ENCODE peak calls at places on chromosomes 7 and 10, in nine cellular contexts. One of them, this sample, is unnamed.

GRCh38 chr7:95784796-95785195 is 12.4 kb downstream of the DYNC1I1 start:
- DNase-seq in NCI-H1417 treated with DMSO at 0.1 percent for 48 hours: no peak
- DNase-seq in fibroblast of lung: no peak
- DNase-seq in esophagus squamous epithelium: no peak
- DNase-seq in tibial nerve: no peak
- DNase-seq in cardiac fibroblast: no peak
- DNase-seq in AML-193: no peak
- DNase-seq in mesendoderm: no peak
- DNase-seq in H9: no peak
- DNase-seq in this sample: no peak

GRCh38 chr7:47778153-47778661 is 170.1 kb downstream of the PKD1L1 start:
- DNase-seq in NCI-H1417 treated with DMSO at 0.1 percent for 48 hours: no peak
- DNase-seq in fibroblast of lung: peak; percentile 67
- DNase-seq in esophagus squamous epithelium: no peak
- DNase-seq in tibial nerve: no peak
- DNase-seq in cardiac fibroblast: no peak
- DNase-seq in AML-193: no peak
- DNase-seq in mesendoderm: no peak
- DNase-seq in H9: no peak
- DNase-seq in this sample: no peak

GRCh38 chr7:131544449-131545425 is 11.7 kb downstream of the PODXL start:
- DNase-seq in NCI-H1417 treated with DMSO at 0.1 percent for 48 hours: no peak
- DNase-seq in fibroblast of lung: peak; percentile 14
- DNase-seq in esophagus squamous epithelium: no peak
- DNase-seq in tibial nerve: no peak
- DNase-seq in cardiac fibroblast: peak; percentile 34
- DNase-seq in AML-193: no peak
- DNase-seq in mesendoderm: peak; percentile 92
- DNase-seq in H9: no peak
- DNase-seq in this sample: no peak

GRCh38 chr7:157072361-157072760 is 61.9 kb upstream of the MNX1 start:
- DNase-seq in NCI-H1417 treated with DMSO at 0.1 percent for 48 hours: no peak
- DNase-seq in fibroblast of lung: no peak
- DNase-seq in esophagus squamous epithelium: no peak
- DNase-seq in tibial nerve: no peak
- DNase-seq in cardiac fibroblast: no peak
- DNase-seq in AML-193: no peak
- DNase-seq in mesendoderm: no peak
- DNase-seq in H9: no peak
- DNase-seq in this sample: no peak

GRCh38 chr10:70115948-70116682 is 16.5 kb downstream of the AIFM2 start:
- DNase-seq in NCI-H1417 treated with DMSO at 0.1 percent for 48 hours: no peak
- DNase-seq in fibroblast of lung: peak; percentile 16
- DNase-seq in esophagus squamous epithelium: no peak
- DNase-seq in tibial nerve: peak; percentile 66
- DNase-seq in cardiac fibroblast: peak; percentile 39
- DNase-seq in AML-193: peak; percentile 14
- DNase-seq in mesendoderm: peak; percentile 76
- DNase-seq in H9: peak; percentile 76
- DNase-seq in this sample: no peak

GRCh38 chr10:130647341-130647740 is 511.1 kb downstream of the GLRX3 start:
- DNase-seq in NCI-H1417 treated with DMSO at 0.1 percent for 48 hours: no peak
- DNase-seq in fibroblast of lung: no peak
- DNase-seq in esophagus squamous epithelium: no peak
- DNase-seq in tibial nerve: no peak
- DNase-seq in cardiac fibroblast: no peak
- DNase-seq in AML-193: no peak
- DNase-seq in mesendoderm: no peak
- DNase-seq in H9: no peak
- DNase-seq in this sample: no peak

GRCh38 chr7:156903232-156903909 is 10.4 kb upstream of the LMBR1 start:
- DNase-seq in NCI-H1417 treated with DMSO at 0.1 percent for 48 hours: no peak
- DNase-seq in fibroblast of lung: peak; percentile 75
- DNase-seq in esophagus squamous epithelium: no peak
- DNase-seq in tibial nerve: peak; percentile 16
- DNase-seq in cardiac fibroblast: peak; percentile 60
- DNase-seq in AML-193: no peak
- DNase-seq in mesendoderm: no peak
- DNase-seq in H9: no peak
- DNase-seq in this sample: no peak

GRCh38 chr10:101014966-101015581 is 15.5 kb downstream of the LZTS2 start:
- DNase-seq in NCI-H1417 treated with DMSO at 0.1 percent for 48 hours: no peak
- DNase-seq in fibroblast of lung: peak; percentile 90
- DNase-seq in esophagus squamous epithelium: no peak
- DNase-seq in tibial nerve: no peak
- DNase-seq in cardiac fibroblast: peak; percentile 78
- DNase-seq in AML-193: no peak
- DNase-seq in mesendoderm: no peak
- DNase-seq in H9: no peak
- DNase-seq in this sample: no peak

GRCh38 chr10:70232155-70232858 is 922 bp downstream of the PPA1 start:
- DNase-seq in NCI-H1417 treated with DMSO at 0.1 percent for 48 hours: no peak
- DNase-seq in fibroblast of lung: peak; percentile 57
- DNase-seq in esophagus squamous epithelium: no peak
- DNase-seq in tibial nerve: peak; percentile 19
- DNase-seq in cardiac fibroblast: peak; percentile 55
- DNase-seq in AML-193: peak; percentile 21
- DNase-seq in mesendoderm: peak; percentile 69
- DNase-seq in H9: no peak
- DNase-seq in this sample: no peak

GRCh38 chr10:26805567-26806245 is 55.1 kb downstream of the ABI1 start:
- DNase-seq in NCI-H1417 treated with DMSO at 0.1 percent for 48 hours: no peak
- DNase-seq in fibroblast of lung: peak; percentile 66
- DNase-seq in esophagus squamous epithelium: no peak
- DNase-seq in tibial nerve: no peak
- DNase-seq in cardiac fibroblast: peak; percentile 17
- DNase-seq in AML-193: no peak
- DNase-seq in mesendoderm: no peak
- DNase-seq in H9: no peak
- DNase-seq in this sample: no peak

GRCh38 chr10:484441-484924 is 205.0 kb downstream of the DIP2C start:
- DNase-seq in NCI-H1417 treated with DMSO at 0.1 percent for 48 hours: no peak
- DNase-seq in fibroblast of lung: peak; percentile 62
- DNase-seq in esophagus squamous epithelium: no peak
- DNase-seq in tibial nerve: no peak
- DNase-seq in cardiac fibroblast: peak; percentile 19
- DNase-seq in AML-193: no peak
- DNase-seq in mesendoderm: no peak
- DNase-seq in H9: peak; percentile 35
- DNase-seq in this sample: no peak

GRCh38 chr10:14476641-14477407 is 146.1 kb upstream of the FRMD4A start:
- DNase-seq in NCI-H1417 treated with DMSO at 0.1 percent for 48 hours: no peak
- DNase-seq in fibroblast of lung: peak; percentile 98
- DNase-seq in esophagus squamous epithelium: no peak
- DNase-seq in tibial nerve: no peak
- DNase-seq in cardiac fibroblast: no peak
- DNase-seq in AML-193: no peak
- DNase-seq in mesendoderm: peak; percentile 50
- DNase-seq in H9: no peak
- DNase-seq in this sample: no peak

GRCh38 chr7:147605326-147605725 is 985.2 kb upstream of the C7orf33 start:
- DNase-seq in NCI-H1417 treated with DMSO at 0.1 percent for 48 hours: no peak
- DNase-seq in fibroblast of lung: no peak
- DNase-seq in esophagus squamous epithelium: no peak
- DNase-seq in tibial nerve: no peak
- DNase-seq in cardiac fibroblast: no peak
- DNase-seq in AML-193: no peak
- DNase-seq in mesendoderm: peak; percentile 65
- DNase-seq in H9: no peak
- DNase-seq in this sample: no peak

GRCh38 chr7:140525741-140526140 is 46.4 kb upstream of the MKRN1 start:
- DNase-seq in NCI-H1417 treated with DMSO at 0.1 percent for 48 hours: no peak
- DNase-seq in fibroblast of lung: peak; percentile 83
- DNase-seq in esophagus squamous epithelium: no peak
- DNase-seq in tibial nerve: no peak
- DNase-seq in cardiac fibroblast: no peak
- DNase-seq in AML-193: no peak
- DNase-seq in mesendoderm: no peak
- DNase-seq in H9: peak; percentile 30
- DNase-seq in this sample: no peak

GRCh38 chr10:84179059-84179710 is 5.6 kb downstream of the GPR15LG start:
- DNase-seq in NCI-H1417 treated with DMSO at 0.1 percent for 48 hours: no peak
- DNase-seq in fibroblast of lung: peak; percentile 53
- DNase-seq in esophagus squamous epithelium: no peak
- DNase-seq in tibial nerve: no peak
- DNase-seq in cardiac fibroblast: peak; percentile 21
- DNase-seq in AML-193: no peak
- DNase-seq in mesendoderm: no peak
- DNase-seq in H9: no peak
- DNase-seq in this sample: peak; percentile 23

GRCh38 chr7:108805808-108806397 is 236.2 kb downstream of the DNAJB9 start:
- DNase-seq in NCI-H1417 treated with DMSO at 0.1 percent for 48 hours: no peak
- DNase-seq in fibroblast of lung: peak; percentile 20
- DNase-seq in esophagus squamous epithelium: no peak
- DNase-seq in tibial nerve: no peak
- DNase-seq in cardiac fibroblast: peak; percentile 59
- DNase-seq in AML-193: peak; percentile 30
- DNase-seq in mesendoderm: peak; percentile 63
- DNase-seq in H9: no peak
- DNase-seq in this sample: no peak

GRCh38 chr7:90717286-90718060 is 121.4 kb downstream of the CDK14 start:
- DNase-seq in NCI-H1417 treated with DMSO at 0.1 percent for 48 hours: peak; percentile 70
- DNase-seq in fibroblast of lung: peak; percentile 69
- DNase-seq in esophagus squamous epithelium: no peak
- DNase-seq in tibial nerve: no peak
- DNase-seq in cardiac fibroblast: peak; percentile 69
- DNase-seq in AML-193: no peak
- DNase-seq in mesendoderm: no peak
- DNase-seq in H9: no peak
- DNase-seq in this sample: no peak

GRCh38 chr7:26100940-26101339 is 51.1 kb upstream of the NFE2L3 start:
- DNase-seq in NCI-H1417 treated with DMSO at 0.1 percent for 48 hours: no peak
- DNase-seq in fibroblast of lung: no peak
- DNase-seq in esophagus squamous epithelium: no peak
- DNase-seq in tibial nerve: peak; percentile 22
- DNase-seq in cardiac fibroblast: no peak
- DNase-seq in AML-193: peak; percentile 33
- DNase-seq in mesendoderm: no peak
- DNase-seq in H9: no peak
- DNase-seq in this sample: no peak

GRCh38 chr7:36563706-36564325 is 160.5 kb downstream of the AOAH start:
- DNase-seq in NCI-H1417 treated with DMSO at 0.1 percent for 48 hours: no peak
- DNase-seq in fibroblast of lung: peak; percentile 36
- DNase-seq in esophagus squamous epithelium: no peak
- DNase-seq in tibial nerve: no peak
- DNase-seq in cardiac fibroblast: peak; percentile 18
- DNase-seq in AML-193: no peak
- DNase-seq in mesendoderm: no peak
- DNase-seq in H9: no peak
- DNase-seq in this sample: no peak

GRCh38 chr10:24703700-24704099 is 20.0 kb downstream of the ARHGAP21 start:
- DNase-seq in NCI-H1417 treated with DMSO at 0.1 percent for 48 hours: no peak
- DNase-seq in fibroblast of lung: peak; percentile 76
- DNase-seq in esophagus squamous epithelium: no peak
- DNase-seq in tibial nerve: peak; percentile 40
- DNase-seq in cardiac fibroblast: no peak
- DNase-seq in AML-193: no peak
- DNase-seq in mesendoderm: no peak
- DNase-seq in H9: no peak
- DNase-seq in this sample: no peak

GRCh38 chr10:79044846-79045245 is 23.9 kb upstream of the ZMIZ1 start:
- DNase-seq in NCI-H1417 treated with DMSO at 0.1 percent for 48 hours: no peak
- DNase-seq in fibroblast of lung: no peak
- DNase-seq in esophagus squamous epithelium: no peak
- DNase-seq in tibial nerve: no peak
- DNase-seq in cardiac fibroblast: no peak
- DNase-seq in AML-193: no peak
- DNase-seq in mesendoderm: no peak
- DNase-seq in H9: no peak
- DNase-seq in this sample: no peak

GRCh38 chr7:133934974-133935330 is 192.2 kb upstream of the LRGUK start:
- DNase-seq in NCI-H1417 treated with DMSO at 0.1 percent for 48 hours: no peak
- DNase-seq in fibroblast of lung: no peak
- DNase-seq in esophagus squamous epithelium: no peak
- DNase-seq in tibial nerve: no peak
- DNase-seq in cardiac fibroblast: peak; percentile 19
- DNase-seq in AML-193: no peak
- DNase-seq in mesendoderm: no peak
- DNase-seq in H9: no peak
- DNase-seq in this sample: no peak

GRCh38 chr7:112161253-112162160 is 44.7 kb downstream of the DOCK4 start:
- DNase-seq in NCI-H1417 treated with DMSO at 0.1 percent for 48 hours: no peak
- DNase-seq in fibroblast of lung: no peak
- DNase-seq in esophagus squamous epithelium: no peak
- DNase-seq in tibial nerve: no peak
- DNase-seq in cardiac fibroblast: no peak
- DNase-seq in AML-193: no peak
- DNase-seq in mesendoderm: no peak
- DNase-seq in H9: no peak
- DNase-seq in this sample: no peak

GRCh38 chr10:122532601-122533266 is 27.8 kb upstream of the DMBT1 start:
- DNase-seq in NCI-H1417 treated with DMSO at 0.1 percent for 48 hours: no peak
- DNase-seq in fibroblast of lung: no peak
- DNase-seq in esophagus squamous epithelium: no peak
- DNase-seq in tibial nerve: no peak
- DNase-seq in cardiac fibroblast: no peak
- DNase-seq in AML-193: no peak
- DNase-seq in mesendoderm: no peak
- DNase-seq in H9: no peak
- DNase-seq in this sample: no peak

GRCh38 chr7:20229652-20230500 is 12.7 kb upstream of the MACC1 start:
- DNase-seq in NCI-H1417 treated with DMSO at 0.1 percent for 48 hours: no peak
- DNase-seq in fibroblast of lung: peak; percentile 91
- DNase-seq in esophagus squamous epithelium: no peak
- DNase-seq in tibial nerve: no peak
- DNase-seq in cardiac fibroblast: peak; percentile 95
- DNase-seq in AML-193: no peak
- DNase-seq in mesendoderm: no peak
- DNase-seq in H9: no peak
- DNase-seq in this sample: no peak

GRCh38 chr7:19969859-19970493 is 196.6 kb upstream of the TMEM196 start:
- DNase-seq in NCI-H1417 treated with DMSO at 0.1 percent for 48 hours: no peak
- DNase-seq in fibroblast of lung: peak; percentile 70
- DNase-seq in esophagus squamous epithelium: no peak
- DNase-seq in tibial nerve: no peak
- DNase-seq in cardiac fibroblast: peak; percentile 64
- DNase-seq in AML-193: no peak
- DNase-seq in mesendoderm: no peak
- DNase-seq in H9: no peak
- DNase-seq in this sample: no peak

GRCh38 chr10:13492493-13493180 is 36.2 kb downstream of the BEND7 start:
- DNase-seq in NCI-H1417 treated with DMSO at 0.1 percent for 48 hours: no peak
- DNase-seq in fibroblast of lung: no peak
- DNase-seq in esophagus squamous epithelium: no peak
- DNase-seq in tibial nerve: no peak
- DNase-seq in cardiac fibroblast: no peak
- DNase-seq in AML-193: no peak
- DNase-seq in mesendoderm: no peak
- DNase-seq in H9: no peak
- DNase-seq in this sample: no peak

GRCh38 chr7:93719546-93719945 is 145.0 kb upstream of the CALCR start:
- DNase-seq in NCI-H1417 treated with DMSO at 0.1 percent for 48 hours: no peak
- DNase-seq in fibroblast of lung: peak; percentile 97
- DNase-seq in esophagus squamous epithelium: no peak
- DNase-seq in tibial nerve: no peak
- DNase-seq in cardiac fibroblast: peak; percentile 47
- DNase-seq in AML-193: no peak
- DNase-seq in mesendoderm: peak; percentile 18
- DNase-seq in H9: no peak
- DNase-seq in this sample: no peak

GRCh38 chr10:70758757-70759514 is 26.2 kb downstream of the TBATA start:
- DNase-seq in NCI-H1417 treated with DMSO at 0.1 percent for 48 hours: no peak
- DNase-seq in fibroblast of lung: peak; percentile 61
- DNase-seq in esophagus squamous epithelium: no peak
- DNase-seq in tibial nerve: peak; percentile 80
- DNase-seq in cardiac fibroblast: peak; percentile 82
- DNase-seq in AML-193: peak; percentile 43
- DNase-seq in mesendoderm: peak; percentile 91
- DNase-seq in H9: peak; percentile 78
- DNase-seq in this sample: no peak

GRCh38 chr10:1598393-1599153 is 138.8 kb downstream of the ADARB2 start:
- DNase-seq in NCI-H1417 treated with DMSO at 0.1 percent for 48 hours: no peak
- DNase-seq in fibroblast of lung: no peak
- DNase-seq in esophagus squamous epithelium: no peak
- DNase-seq in tibial nerve: no peak
- DNase-seq in cardiac fibroblast: no peak
- DNase-seq in AML-193: no peak
- DNase-seq in mesendoderm: no peak
- DNase-seq in H9: no peak
- DNase-seq in this sample: no peak

GRCh38 chr7:81637527-81637926 is 132.3 kb downstream of the HGF start:
- DNase-seq in NCI-H1417 treated with DMSO at 0.1 percent for 48 hours: no peak
- DNase-seq in fibroblast of lung: no peak
- DNase-seq in esophagus squamous epithelium: no peak
- DNase-seq in tibial nerve: no peak
- DNase-seq in cardiac fibroblast: no peak
- DNase-seq in AML-193: no peak
- DNase-seq in mesendoderm: no peak
- DNase-seq in H9: no peak
- DNase-seq in this sample: no peak